ENCODE peak calls at places on chromosomes 1 and 21, in four cellular contexts. One of them, this sample, is unnamed.

GRCh38 chr1:167808104-167808503 is 86.3 kb downstream of the MPZL1 start:
- DNase-seq in HepG2: no peak
- DNase-seq in GM23338: no peak
- DNase-seq in K562: no peak
- DNase-seq in this sample: no peak

GRCh38 chr1:247286134-247286670 is 30.3 kb downstream of the VN1R5 start:
- DNase-seq in HepG2: no peak
- DNase-seq in GM23338: no peak
- DNase-seq in K562: no peak
- DNase-seq in this sample: no peak

GRCh38 chr1:34163792-34164509 is 1.1 kb downstream of the CSMD2 start:
- DNase-seq in HepG2: no peak
- DNase-seq in GM23338: peak
- DNase-seq in K562: no peak
- DNase-seq in this sample: no peak

GRCh38 chr21:41766883-41767605 is at the start of gene RIPK4:
- DNase-seq in HepG2: peak
- DNase-seq in GM23338: peak
- DNase-seq in K562: no peak
- DNase-seq in this sample: peak

GRCh38 chr1:72006092-72006491 is 276.2 kb downstream of the NEGR1 start:
- DNase-seq in HepG2: no peak
- DNase-seq in GM23338: no peak
- DNase-seq in K562: no peak
- DNase-seq in this sample: no peak

GRCh38 chr1:19028110-19028509 is 71.6 kb upstream of the IFFO2 start:
- DNase-seq in HepG2: no peak
- DNase-seq in GM23338: peak
- DNase-seq in K562: no peak
- DNase-seq in this sample: no peak

GRCh38 chr1:152777510-152778137 is 2.7 kb downstream of the LCE1F start:
- DNase-seq in HepG2: peak
- DNase-seq in GM23338: peak
- DNase-seq in K562: peak
- DNase-seq in this sample: peak

GRCh38 chr1:196317535-196318522 is 290.4 kb downstream of the KCNT2 start:
- DNase-seq in HepG2: peak
- DNase-seq in GM23338: peak
- DNase-seq in K562: peak
- DNase-seq in this sample: peak

GRCh38 chr1:110229348-110230001 is 19.4 kb downstream of the KCNC4 start:
- DNase-seq in HepG2: no peak
- DNase-seq in GM23338: peak
- DNase-seq in K562: no peak
- DNase-seq in this sample: no peak

GRCh38 chr21:16473965-16474364 is 744.2 kb downstream of the USP25 start:
- DNase-seq in HepG2: no peak
- DNase-seq in GM23338: no peak
- DNase-seq in K562: no peak
- DNase-seq in this sample: no peak

GRCh38 chr1:245901037-245901436 is 606.0 kb downstream of the SMYD3 start:
- DNase-seq in HepG2: no peak
- DNase-seq in GM23338: no peak
- DNase-seq in K562: no peak
- DNase-seq in this sample: no peak

GRCh38 chr1:100353073-100353801 is 931 bp downstream of the CDC14A start:
- DNase-seq in HepG2: peak
- DNase-seq in GM23338: peak
- DNase-seq in K562: peak
- DNase-seq in this sample: no peak

GRCh38 chr1:31795096-31795675 is 20.6 kb downstream of the SPOCD1 start:
- DNase-seq in HepG2: no peak
- DNase-seq in GM23338: no peak
- DNase-seq in K562: no peak
- DNase-seq in this sample: no peak

GRCh38 chr1:235127203-235127602 is 1.4 kb downstream of the TOMM20 start:
- DNase-seq in HepG2: no peak
- DNase-seq in GM23338: no peak
- DNase-seq in K562: no peak
- DNase-seq in this sample: no peak

GRCh38 chr1:221839794-221840395 is 98.0 kb upstream of the DUSP10 start:
- DNase-seq in HepG2: peak
- DNase-seq in GM23338: no peak
- DNase-seq in K562: no peak
- DNase-seq in this sample: peak

GRCh38 chr21:15669247-15669646 is 60.5 kb upstream of the USP25 start:
- DNase-seq in HepG2: no peak
- DNase-seq in GM23338: no peak
- DNase-seq in K562: no peak
- DNase-seq in this sample: no peak

GRCh38 chr1:169288011-169288414 is 79.6 kb downstream of the NME7 start:
- DNase-seq in HepG2: peak
- DNase-seq in GM23338: peak
- DNase-seq in K562: no peak
- DNase-seq in this sample: peak

GRCh38 chr1:15083578-15083977 is 70.0 kb upstream of the TMEM51 start:
- DNase-seq in HepG2: no peak
- DNase-seq in GM23338: no peak
- DNase-seq in K562: no peak
- DNase-seq in this sample: no peak

GRCh38 chr1:113780363-113781146 is 21.3 kb upstream of the PHTF1 start:
- DNase-seq in HepG2: no peak
- DNase-seq in GM23338: no peak
- DNase-seq in K562: no peak
- DNase-seq in this sample: no peak

GRCh38 chr1:201384406-201384782 is 6.9 kb upstream of the TNNT2 start:
- DNase-seq in HepG2: no peak
- DNase-seq in GM23338: no peak
- DNase-seq in K562: no peak
- DNase-seq in this sample: no peak
- H3K4me2 ChIP-seq in HepG2: no peak
- H3K4me2 ChIP-seq in GM23338: no peak
- H3K4me2 ChIP-seq in K562: no peak
- H3K4me2 ChIP-seq in this sample: peak

DNA sequence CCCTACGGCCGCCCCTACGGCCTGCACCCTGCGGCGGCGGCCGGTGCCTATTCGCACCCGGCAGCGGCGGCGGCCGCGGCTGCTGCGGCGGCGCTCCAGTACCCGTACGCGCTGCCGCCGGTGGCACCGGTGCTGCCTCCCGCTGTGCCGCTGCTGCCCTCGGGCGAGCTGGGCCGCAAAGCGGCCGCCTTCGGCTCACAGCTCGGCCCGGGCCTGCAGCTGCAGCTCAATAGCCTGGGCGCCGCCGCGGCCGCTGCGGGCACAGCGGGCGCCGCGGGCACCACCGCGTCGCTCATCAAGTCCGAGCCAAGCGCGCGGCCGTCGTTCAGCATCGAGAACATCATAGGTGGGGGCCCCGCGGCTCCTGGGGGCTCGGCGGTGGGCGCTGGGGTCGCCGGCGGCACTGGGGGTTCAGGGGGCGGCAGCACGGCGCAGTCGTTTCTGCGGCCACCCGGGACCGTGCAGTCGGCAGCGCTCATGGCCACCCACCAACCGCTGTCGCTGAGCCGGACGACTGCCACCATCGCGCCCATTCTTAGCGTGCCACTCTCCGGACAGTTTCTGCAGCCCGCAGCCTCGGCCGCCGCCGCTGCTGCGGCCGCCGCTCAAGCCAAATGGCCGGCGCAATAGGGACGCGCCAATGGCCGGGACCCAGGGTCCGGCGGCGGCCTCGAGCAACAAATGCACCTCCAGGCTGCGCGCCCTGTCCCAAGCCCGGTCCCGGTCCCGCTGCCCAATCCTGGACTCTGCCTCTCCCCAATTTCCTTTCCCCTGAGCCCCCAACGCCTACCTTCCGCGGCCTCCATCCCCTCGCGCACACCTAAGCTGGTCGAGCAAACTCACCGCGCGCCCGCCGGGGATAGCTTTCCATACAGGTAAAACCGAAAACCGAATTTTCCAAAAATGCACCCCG is 1.8 kb downstream of the FOXD3 start:
- DNase-seq in HepG2: no peak
- DNase-seq in GM23338: peak
- DNase-seq in K562: no peak
- DNase-seq in this sample: no peak
- TF ChIP-seq EZH2 in HepG2: no peak
- TF ChIP-seq EZH2 in GM23338: no peak
- TF ChIP-seq EZH2 in K562: no peak
- TF ChIP-seq EZH2 in this sample: no peak

DNA sequence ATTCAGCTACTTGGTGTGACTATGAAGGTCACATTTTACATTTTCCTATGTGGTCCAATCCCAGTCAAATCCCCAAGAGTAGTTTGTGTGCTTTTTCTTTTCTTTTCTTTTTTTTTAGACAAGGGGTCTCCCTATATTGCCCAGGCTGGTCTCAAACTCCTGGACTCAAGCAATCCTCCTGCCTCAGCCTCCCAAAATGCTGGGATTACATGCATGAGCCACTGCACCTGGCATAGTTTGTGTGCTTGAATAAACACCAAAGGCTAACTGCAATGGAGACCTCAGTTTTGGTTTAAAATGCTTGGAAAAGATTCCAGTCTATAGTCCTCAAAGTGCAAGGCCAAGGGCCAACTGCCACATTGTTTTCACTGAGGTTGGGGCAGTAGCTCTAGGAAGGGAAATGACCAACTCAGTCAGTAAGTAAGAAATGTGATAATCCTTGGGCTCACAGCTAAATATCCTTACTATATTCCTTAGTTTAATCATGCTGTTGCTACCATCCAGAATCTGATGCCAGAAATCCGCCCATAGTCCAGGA is 38.6 kb downstream of the EIF2B3 start:
- DNase-seq in HepG2: peak
- DNase-seq in GM23338: no peak
- DNase-seq in K562: no peak
- DNase-seq in this sample: no peak
- H3K27ac ChIP-seq in HepG2: peak
- H3K27ac ChIP-seq in GM23338: no peak
- H3K27ac ChIP-seq in K562: peak
- H3K27ac ChIP-seq in this sample: no peak

DNA sequence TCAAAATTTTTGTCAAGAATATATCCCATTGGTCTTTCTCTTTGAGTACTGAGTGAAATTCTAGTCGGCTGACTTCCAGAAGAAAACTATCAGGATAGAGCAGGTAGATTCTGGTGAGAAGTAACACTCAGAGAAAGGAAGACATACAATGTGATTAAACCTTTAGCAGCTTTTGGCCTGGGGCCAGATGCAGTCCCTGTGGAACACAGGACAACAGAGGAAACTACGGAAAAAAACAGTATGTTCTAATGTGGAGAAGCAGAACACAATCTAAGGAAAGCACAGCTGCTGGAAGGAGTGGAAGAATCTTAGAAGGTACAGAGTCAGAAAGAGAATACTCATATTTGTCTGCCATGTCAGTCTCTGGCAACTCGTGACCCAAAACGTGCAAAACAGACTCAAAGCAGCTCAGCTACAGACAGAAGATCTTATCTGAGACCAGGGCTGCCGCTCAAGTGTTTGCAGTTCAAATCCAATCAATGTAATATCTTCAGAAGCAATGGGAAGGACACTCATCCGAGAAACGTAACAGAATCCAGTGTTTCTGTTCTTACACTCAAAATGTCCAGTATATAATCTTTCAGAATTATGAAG is 283.8 kb downstream of the MRPL39 start:
- DNase-seq in HepG2: no peak
- DNase-seq in GM23338: no peak
- DNase-seq in K562: no peak
- DNase-seq in this sample: no peak
- H3K4me2 ChIP-seq in HepG2: no peak
- H3K4me2 ChIP-seq in GM23338: no peak
- H3K4me2 ChIP-seq in K562: no peak
- H3K4me2 ChIP-seq in this sample: no peak

DNA sequence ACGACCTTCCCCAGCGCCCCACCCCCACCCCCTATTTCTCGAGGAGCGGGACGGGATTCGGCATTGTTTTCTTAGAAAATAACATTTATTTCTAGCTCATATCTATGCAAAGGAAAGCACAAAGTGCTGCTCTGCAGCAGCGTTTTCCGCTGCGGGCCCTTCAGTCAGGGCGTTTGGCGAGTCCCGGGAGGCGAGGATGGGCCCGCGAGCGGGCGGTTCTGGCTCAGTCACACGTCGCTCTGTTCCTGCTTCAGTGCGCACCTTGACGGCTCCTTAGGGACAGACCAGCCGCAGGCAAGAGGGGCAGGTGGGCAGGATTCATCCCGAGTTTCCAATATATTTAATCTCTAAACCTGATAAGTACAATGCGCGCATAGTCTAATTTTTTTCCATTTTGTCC is 5.8 kb downstream of the DMRTA2 start:
- DNase-seq in HepG2: no peak
- DNase-seq in GM23338: peak
- DNase-seq in K562: peak
- DNase-seq in this sample: no peak
- TF ChIP-seq EZH2 in HepG2: no peak
- TF ChIP-seq EZH2 in GM23338: peak
- TF ChIP-seq EZH2 in K562: no peak
- TF ChIP-seq EZH2 in this sample: no peak

GRCh38 chr1:160257411-160258015 is 4.8 kb downstream of the DCAF8 start:
- DNase-seq in HepG2: no peak
- DNase-seq in GM23338: peak
- DNase-seq in K562: no peak
- DNase-seq in this sample: no peak
- H3K27ac ChIP-seq in HepG2: no peak
- H3K27ac ChIP-seq in GM23338: no peak
- H3K27ac ChIP-seq in K562: no peak
- H3K27ac ChIP-seq in this sample: no peak